ENCODE peak calls at places on chromosomes 6 and 20, in nine cellular contexts. T, J, A, N, I, C, E, L and R are unnamed samples. For H3K79me2, the result is how much of the 10 kb centered on the place peaks cover.

GRCh38 chr6:12060780-12061619 is 48.9 kb downstream of the HIVEP1 start:
- DNase-seq in E (peak), N (no peak), A (no peak), I (peak), C (peak), L (no peak), J (peak), T (peak), R (no peak)

GRCh38 chr20:29430531-29430930 is 1826.9 kb upstream of the DEFB115 start:
- DNase-seq in J (no peak), I (no peak), L (no peak), T (no peak), N (no peak), C (no peak), E (no peak), A (no peak), R (no peak)

GRCh38 chr6:144331610-144332009 is 46.5 kb downstream of the UTRN start:
- DNase-seq in L (no peak), I (peak), T (no peak), C (peak), A (peak), N (peak), E (no peak), J (no peak), R (peak)

GRCh38 chr6:169975286-169975685 is 223.9 kb downstream of the ERMARD start:
- DNase-seq in I (no peak), J (no peak), T (no peak), A (no peak), L (no peak), E (no peak), N (no peak), C (no peak), R (no peak)

GRCh38 chr6:121971886-121972285 is 427.6 kb upstream of the HSF2 start:
- DNase-seq in T (no peak), N (peak), L (peak), A (no peak), I (peak), C (no peak), E (no peak), J (no peak), R (peak)

GRCh38 chr6:15962449-15962764 is 166.5 kb upstream of the MYLIP start:
- DNase-seq in C (peak), I (peak), T (peak), E (no peak), J (no peak), N (peak), A (peak), L (peak), R (peak)

GRCh38 chr6:141483561-141484061 is 649.1 kb upstream of the GJE1 start:
- DNase-seq in I (peak), J (no peak), N (peak), T (peak), L (peak), A (peak), E (peak), C (no peak), R (peak)

GRCh38 chr6:101740631-101741030 is 347.1 kb downstream of the GRIK2 start:
- DNase-seq in C (no peak), J (no peak), I (no peak), L (no peak), A (no peak), N (no peak), T (no peak), E (no peak), R (no peak)

GRCh38 chr6:133173276-133173675 is 67.9 kb upstream of the EYA4 start:
- DNase-seq in L (no peak), A (no peak), E (no peak), I (no peak), C (no peak), N (no peak), T (no peak), J (no peak), R (no peak)

GRCh38 chr20:52494244-52494643 is 302.7 kb upstream of the ZFP64 start:
- DNase-seq in L (peak), I (peak), N (peak), J (no peak), A (peak), T (no peak), E (peak), C (no peak), R (peak)

GRCh38 chr6:150448221-150448620 is 79.4 kb downstream of the IYD start:
- DNase-seq in N (peak), J (no peak), A (peak), E (no peak), T (no peak), C (no peak), I (no peak), L (peak), R (no peak)

GRCh38 chr6:81749704-81750103 is 2.8 kb downstream of the TENT5A start:
- DNase-seq in J (no peak), E (no peak), L (no peak), T (no peak), A (no peak), N (peak), C (no peak), I (peak), R (no peak)

GRCh38 chr6:128161839-128162238 is 261.0 kb upstream of the THEMIS start:
- DNase-seq in J (no peak), E (no peak), N (no peak), I (no peak), T (no peak), C (no peak), A (no peak), L (no peak), R (peak)

GRCh38 chr20:58888521-58889333 is 36.2 kb downstream of the GNAS start:
- DNase-seq in E (no peak), A (peak), I (peak), J (peak), N (peak), C (peak), T (peak), L (peak), R (peak)

GRCh38 chr6:100617633-100618348 is 153.1 kb upstream of the SIM1 start:
- DNase-seq in I (no peak), L (peak), C (no peak), A (peak), N (peak), T (no peak), J (no peak), E (no peak), R (no peak)

GRCh38 chr20:63769891-63770474 is 30.4 kb downstream of the SLC2A4RG start:
- DNase-seq in A (no peak), E (no peak), N (no peak), L (no peak), I (no peak), T (no peak), J (no peak), C (no peak), R (peak)

GRCh38 chr6:3813150-3813780 is 35.9 kb upstream of the FAM50B start:
- DNase-seq in N (peak), A (peak), L (peak), T (no peak), J (peak), E (no peak), I (peak), C (no peak), R (peak)

GRCh38 chr20:23142162-23143050 is 56.3 kb upstream of the CD93 start:
- DNase-seq in N (no peak), A (peak), T (no peak), E (no peak), C (no peak), J (no peak), L (peak), I (no peak), R (no peak)

GRCh38 chr6:149499066-149499465 is 14.3 kb upstream of the ZC3H12D start:
- DNase-seq in E (peak), T (no peak), L (peak), J (no peak), C (no peak), A (peak), N (peak), I (peak), R (peak)

GRCh38 chr20:3710703-3711417 is 1.5 kb downstream of the SIGLEC1 start:
- DNase-seq in I (peak), J (peak), L (peak), N (peak), E (no peak), T (peak), C (peak), A (peak), R (peak)

GRCh38 chr20:824490-824889 is 9.0 kb upstream of the FAM110A start:
- DNase-seq in E (no peak), I (no peak), J (no peak), N (no peak), L (no peak), C (no peak), T (no peak), A (no peak), R (no peak)

GRCh38 chr6:19465760-19466159 is 371.4 kb upstream of the ID4 start:
- DNase-seq in L (no peak), J (no peak), A (peak), T (no peak), E (no peak), N (peak), C (no peak), I (peak), R (peak)

GRCh38 chr6:168927026-168927425 is 326.6 kb downstream of the THBS2 start:
- DNase-seq in A (no peak), I (no peak), N (no peak), J (no peak), T (no peak), C (no peak), L (no peak), E (no peak), R (no peak)

GRCh38 chr6:162710438-162710837 is 17.1 kb downstream of the PRKN start:
- DNase-seq in A (no peak), N (no peak), C (no peak), I (no peak), E (no peak), T (no peak), L (no peak), J (no peak), R (no peak)

GRCh38 chr20:38255389-38255788 is 5.1 kb downstream of the KIAA1755 start:
- DNase-seq in L (no peak), T (no peak), I (peak), N (peak), A (no peak), E (no peak), C (no peak), J (no peak), R (peak)

GRCh38 chr6:125477141-125477540 is 175.4 kb upstream of the HDDC2 start:
- DNase-seq in T (no peak), E (no peak), C (no peak), N (no peak), J (no peak), L (no peak), A (no peak), I (no peak), R (no peak)

GRCh38 chr20:17490501-17490900 is 40.7 kb downstream of the BFSP1 start:
- DNase-seq in N (no peak), J (no peak), I (no peak), A (no peak), C (no peak), L (no peak), E (no peak), T (no peak), R (no peak)

GRCh38 chr6:106560966-106561740 is 68.1 kb downstream of the RTN4IP1 start:
- DNase-seq in I (peak), T (no peak), J (no peak), A (no peak), E (no peak), N (peak), C (no peak), L (peak), R (no peak)

GRCh38 chr20:37407117-37407566 is 61.2 kb downstream of the SRC start:
- DNase-seq in I (peak), N (peak), C (no peak), L (peak), T (no peak), J (no peak), E (peak), A (peak), R (peak)

DNA sequence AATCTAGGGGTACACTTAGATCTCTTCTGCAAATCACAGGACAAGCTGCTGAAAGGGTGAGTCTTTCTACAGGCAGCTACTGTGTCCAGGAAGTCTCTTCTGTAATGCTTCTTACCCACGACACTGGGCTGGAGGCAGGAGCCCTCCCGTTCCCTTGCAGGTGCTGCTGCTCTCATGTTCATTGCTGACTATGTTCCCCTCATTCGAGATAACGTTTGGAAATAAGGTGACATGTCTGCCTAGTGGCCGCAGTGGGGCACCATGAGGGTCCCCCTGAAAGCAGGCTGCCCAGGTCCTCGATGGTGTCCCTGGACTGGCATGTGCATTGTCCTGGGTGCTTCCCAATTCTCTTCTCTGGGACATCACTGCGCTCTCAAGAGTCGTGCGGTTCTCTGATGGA is 74.7 kb downstream of the SYNJ2 start:
- DNase-seq in E (no peak), J (no peak), I (no peak), A (no peak), N (no peak), T (no peak), C (no peak), L (no peak), R (no peak)
- H3K79me2 ChIP-seq in E (under half), J (under half), I (under half), A (under half), N (under half), T (under half), C (under half), L (under half), R (under half)

DNA sequence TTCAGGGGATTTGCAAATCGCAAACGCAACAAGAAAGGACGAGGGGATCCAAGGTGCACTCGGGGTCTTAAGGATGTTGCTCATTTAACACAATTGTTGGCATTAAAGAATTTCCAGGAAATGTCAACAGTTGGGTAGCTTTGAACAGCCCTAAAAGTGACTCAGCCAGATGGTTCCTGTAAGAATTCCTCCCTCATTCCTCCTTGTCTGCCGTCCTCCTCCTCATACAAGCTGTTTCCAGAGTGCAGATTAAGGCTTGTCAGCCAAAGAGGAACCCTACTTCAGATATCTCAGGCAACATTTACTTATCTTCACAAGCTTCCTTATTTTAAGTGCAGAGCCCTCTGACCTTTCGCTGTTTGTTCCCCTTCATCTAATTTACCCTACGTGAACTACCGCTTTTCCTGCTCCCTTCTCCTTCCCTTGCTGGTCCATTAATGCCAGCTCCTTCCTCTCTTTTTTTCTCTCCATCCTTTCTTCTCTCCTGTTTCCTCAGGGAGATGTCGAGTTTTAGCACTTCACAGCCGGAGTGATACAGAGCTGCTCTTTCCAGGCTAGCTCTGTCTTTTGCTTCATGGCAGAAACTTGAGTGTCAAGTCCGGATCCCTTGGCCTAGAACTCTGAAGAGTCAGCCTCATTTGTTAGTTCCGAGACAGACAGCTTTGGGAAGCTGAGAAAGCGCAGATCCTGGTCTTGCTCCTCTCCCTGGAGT is 26.1 kb upstream of the TBC1D7 start:
- DNase-seq in E (no peak), N (peak), I (peak), L (no peak), T (peak), J (peak), A (peak), C (no peak), R (no peak)
- H3K27ac ChIP-seq in E (peak), N (peak), I (peak), L (peak), T (peak), J (peak), A (peak), C (no peak), R (peak)

GRCh38 chr6:47000842-47001241 is 41.3 kb downstream of the ADGRF1 start:
- DNase-seq in E (no peak), L (peak), I (peak), A (peak), J (no peak), C (no peak), N (no peak), T (no peak), R (no peak)
- H3K4me3 ChIP-seq in E (no peak), L (no peak), I (no peak), A (no peak), J (no peak), C (no peak), N (no peak), T (no peak), R (no peak)

GRCh38 chr6:52538921-52539354 is 37.9 kb downstream of the TRAM2 start:
- DNase-seq in C (no peak), N (peak), A (no peak), E (no peak), I (peak), L (no peak), T (no peak), J (no peak), R (no peak)
- H3K79me2 ChIP-seq in C (under half), N (half or more), A (under half), E (under half), I (half or more), L (half or more), T (under half), J (under half), R (half or more)

DNA sequence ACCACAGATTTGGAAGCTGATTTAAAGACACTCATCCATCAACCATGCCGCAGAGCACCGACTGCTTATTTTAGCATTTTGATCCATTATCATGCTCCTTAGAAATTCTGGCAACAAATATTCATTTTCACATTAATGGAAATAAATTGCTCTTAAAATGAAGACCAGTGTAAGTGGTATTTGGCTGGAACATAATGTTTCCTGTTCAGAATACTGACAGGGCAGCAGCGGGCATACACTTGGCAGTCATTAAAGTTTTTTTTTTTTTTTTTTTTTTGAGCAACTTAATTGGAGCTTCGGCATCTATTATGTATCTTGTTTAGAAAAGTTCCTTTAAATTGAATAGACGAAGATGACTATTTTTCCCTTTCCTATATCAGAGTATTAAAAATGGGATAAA is 47.4 kb downstream of the MAP3K5 start:
- DNase-seq in C (no peak), A (no peak), L (no peak), N (no peak), I (no peak), E (no peak), T (no peak), J (no peak), R (no peak)
- H3K27ac ChIP-seq in C (no peak), A (no peak), L (no peak), N (no peak), I (no peak), E (no peak), T (no peak), J (peak), R (no peak)